ENCODE peak calls at places on chromosomes 6 and 20, in four cellular contexts. F, O, E and Q are unnamed samples.

GRCh38 chr6:116596815-116597214 is 19.5 kb upstream of the RSPH4A start:
- DNase-seq in F (no peak), E (peak; percentile 42), O (peak; percentile 31), Q (peak; percentile 29)

GRCh38 chr20:48578397-48579098 is 249.3 kb downstream of the PREX1 start:
- DNase-seq in F (no peak), E (no peak), O (peak; percentile 56), Q (no peak)

GRCh38 chr20:46160661-46161060 is 42.5 kb downstream of the CD40 start:
- DNase-seq in F (no peak), O (no peak), E (no peak), Q (no peak)

GRCh38 chr6:15036690-15037245 is 209.1 kb upstream of the JARID2 start:
- DNase-seq in E (no peak), O (peak; percentile 92), F (peak; percentile 46), Q (no peak)

GRCh38 chr6:75349262-75349984 is 64.8 kb upstream of the TMEM30A start:
- DNase-seq in O (peak; percentile 89), F (peak; percentile 60), E (peak; percentile 13), Q (peak; percentile 68)

GRCh38 chr6:130307752-130308361 is 58.0 kb upstream of the TMEM200A start:
- DNase-seq in F (no peak), O (no peak), E (peak; percentile 91), Q (no peak)

GRCh38 chr6:22785036-22785435 is 215.7 kb downstream of the HDGFL1 start:
- DNase-seq in F (no peak), E (peak; percentile 38), O (peak; percentile 11), Q (peak; percentile 52)

GRCh38 chr6:73032586-73032985 is 192.7 kb downstream of the KHDC1L start:
- DNase-seq in E (peak; percentile 26), F (no peak), O (no peak), Q (no peak)

GRCh38 chr6:105994522-105995402 is 91.4 kb upstream of the PRDM1 start:
- DNase-seq in O (peak; percentile 83), F (peak; percentile 72), E (peak; percentile 78), Q (peak; percentile 67)

GRCh38 chr20:2453792-2454191 is 16.8 kb downstream of the SNRPB start:
- DNase-seq in F (no peak), E (no peak), O (no peak), Q (no peak)

GRCh38 chr20:47198254-47198671 is 158.2 kb downstream of the ZMYND8 start:
- DNase-seq in E (peak; percentile 34), F (no peak), O (no peak), Q (no peak)

GRCh38 chr20:46057856-46058655 is 29.0 kb downstream of the SLC12A5 start:
- DNase-seq in O (peak; percentile 83), E (peak; percentile 47), F (peak; percentile 79), Q (peak; percentile 45)

GRCh38 chr6:136846046-136846445 is 23.7 kb downstream of the PEX7 start:
- DNase-seq in E (peak; percentile 80), O (peak; percentile 70), F (no peak), Q (peak; percentile 32)

GRCh38 chr6:150293423-150294280 is 75.2 kb upstream of the IYD start:
- DNase-seq in F (no peak), O (no peak), E (peak; percentile 74), Q (no peak)

GRCh38 chr6:24933868-24934401 is 1.8 kb downstream of the RIPOR2 start:
- DNase-seq in O (peak; percentile 88), E (no peak), F (peak; percentile 70), Q (no peak)

GRCh38 chr20:57582432-57583288 is 21.8 kb downstream of the PCK1 start:
- DNase-seq in E (peak; percentile 64), O (peak; percentile 56), F (peak; percentile 55), Q (no peak)

GRCh38 chr20:34512955-34513419 is 3.2 kb upstream of the DYNLRB1 start:
- DNase-seq in O (no peak), F (no peak), E (no peak), Q (no peak)

GRCh38 chr6:15327271-15327670 is 81.4 kb downstream of the JARID2 start:
- DNase-seq in F (no peak), E (no peak), O (no peak), Q (no peak)

GRCh38 chr6:42340516-42340915 is 111.2 kb downstream of the TRERF1 start:
- DNase-seq in E (no peak), F (no peak), O (no peak), Q (no peak)

GRCh38 chr20:36243726-36244125 is 7.4 kb downstream of the AAR2 start:
- DNase-seq in O (no peak), E (no peak), F (no peak), Q (no peak)

GRCh38 chr6:36120979-36121706 is 9.2 kb upstream of the MAPK13 start:
- DNase-seq in E (no peak), F (no peak), O (peak; percentile 47), Q (no peak)

GRCh38 chr6:63305278-63305677 is 14.5 kb downstream of the LGSN start:
- DNase-seq in F (no peak), O (no peak), E (peak; percentile 3), Q (no peak)

GRCh38 chr6:18823782-18824386 is 436.7 kb downstream of the RNF144B start:
- DNase-seq in E (peak; percentile 1), O (peak; percentile 80), F (peak; percentile 67), Q (no peak)

GRCh38 chr6:33344771-33345697 is 27.5 kb upstream of the ZBTB22 start:
- DNase-seq in E (peak; percentile 81), F (peak; percentile 63), O (peak; percentile 84), Q (peak; percentile 63)

GRCh38 chr6:70763754-70764153 is 96.1 kb downstream of the SMAP1 start:
- DNase-seq in O (peak; percentile 23), F (no peak), E (peak; percentile 18), Q (no peak)

GRCh38 chr20:63148696-63149095 is 67.2 kb downstream of the YTHDF1 start:
- DNase-seq in F (no peak), O (no peak), E (no peak), Q (no peak)

GRCh38 chr20:32071395-32072167 is 19.5 kb downstream of the HCK start:
- DNase-seq in O (no peak), E (no peak), F (no peak), Q (no peak)

GRCh38 chr6:5274231-5274630 is 12.9 kb downstream of the FARS2 start:
- DNase-seq in O (no peak), F (no peak), E (no peak), Q (no peak)

GRCh38 chr6:143040018-143040417 is 20.7 kb upstream of the AIG1 start:
- DNase-seq in O (no peak), E (no peak), F (no peak), Q (no peak)

GRCh38 chr20:13012886-13013285 is 4.1 kb downstream of the SPTLC3 start:
- DNase-seq in E (no peak), F (no peak), O (no peak), Q (peak; percentile 24)

GRCh38 chr6:105326838-105327745 is 75.8 kb downstream of the PREP start:
- DNase-seq in F (no peak), O (peak; percentile 16), E (peak; percentile 83), Q (no peak)

GRCh38 chr6:41644297-41644879 is 6.1 kb downstream of the MDFI start:
- DNase-seq in F (no peak), E (no peak), O (peak; percentile 67), Q (no peak)

GRCh38 chr6:166621114-166621540 is 5.9 kb downstream of the RPS6KA2 start:
- DNase-seq in F (peak; percentile 59), O (peak; percentile 52), E (no peak), Q (no peak)
- H3K4me1 ChIP-seq in F (peaks cover 4% of the 10 kb centered on the region), O (peaks cover 4% of the 10 kb centered on the region), E (peaks cover 34% of the 10 kb centered on the region), Q (peaks cover 2% of the 10 kb centered on the region)

GRCh38 chr6:47187883-47188587 is 121.7 kb downstream of the TNFRSF21 start:
- DNase-seq in E (peak; percentile 69), O (no peak), F (no peak), Q (no peak)

GRCh38 chr6:47182291-47182957 is 127.3 kb downstream of the TNFRSF21 start:
- DNase-seq in E (no peak), F (no peak), O (no peak), Q (no peak)

GRCh38 chr6:47188588-47189021 is 121.1 kb downstream of the TNFRSF21 start:
- DNase-seq in O (peak; percentile 90), F (no peak), E (peak; percentile 78), Q (no peak)

GRCh38 chr6:47181681-47182080 is 128.0 kb downstream of the TNFRSF21 start:
- DNase-seq in E (no peak), O (no peak), F (no peak), Q (no peak)

GRCh38 chr6:47187108-47187507 is 122.6 kb downstream of the TNFRSF21 start:
- DNase-seq in O (no peak), E (no peak), F (no peak), Q (no peak)
- H2BK5ac ChIP-seq in O (no peak overlapping the region), E (no peak overlapping the region), F (no peak overlapping the region), Q (no peak overlapping the region)

DNA sequence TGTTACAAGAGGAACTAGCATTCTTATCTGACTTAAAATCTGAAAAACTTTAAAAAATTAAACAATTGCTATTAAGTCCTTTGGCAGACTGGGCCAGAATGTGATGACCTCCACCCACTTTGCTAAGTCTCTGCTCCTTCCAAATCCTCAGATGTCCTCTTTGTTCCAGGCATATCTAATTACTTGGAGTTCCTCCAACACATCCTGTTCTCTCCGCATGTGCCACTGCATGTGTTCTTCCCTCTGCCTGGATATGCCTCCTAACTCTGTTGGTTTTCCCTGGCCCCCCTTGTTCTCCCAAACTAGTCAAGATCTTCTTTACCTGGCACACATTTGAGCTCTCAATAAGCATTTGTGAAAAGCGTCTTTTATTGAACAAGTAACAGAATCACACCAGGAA is 23.1 kb downstream of the ELOVL2 start:
- DNase-seq in F (no peak), O (no peak), E (no peak), Q (no peak)
- H3K23ac ChIP-seq in F (no peak overlapping the region), O (no peak overlapping the region), E (no peak overlapping the region), Q (no peak overlapping the region)

GRCh38 chr20:37293301-37293943 is 4.0 kb downstream of the MANBAL start:
- DNase-seq in E (no peak), F (no peak), O (no peak), Q (no peak)
- H3K4me1 ChIP-seq in E (peaks cover 20% of the 10 kb centered on the region), F (no peaks in the 10 kb centered on the region), O (peaks cover 3% of the 10 kb centered on the region), Q (peaks cover 9% of the 10 kb centered on the region)

GRCh38 chr6:166764473-166765233 is 137.6 kb upstream of the RPS6KA2 start:
- DNase-seq in O (no peak), E (no peak), F (peak; percentile 12), Q (no peak)
- H2BK5ac ChIP-seq in O (no peak overlapping the region), E (no peak overlapping the region), F (no peak overlapping the region), Q (no peak overlapping the region)

DNA sequence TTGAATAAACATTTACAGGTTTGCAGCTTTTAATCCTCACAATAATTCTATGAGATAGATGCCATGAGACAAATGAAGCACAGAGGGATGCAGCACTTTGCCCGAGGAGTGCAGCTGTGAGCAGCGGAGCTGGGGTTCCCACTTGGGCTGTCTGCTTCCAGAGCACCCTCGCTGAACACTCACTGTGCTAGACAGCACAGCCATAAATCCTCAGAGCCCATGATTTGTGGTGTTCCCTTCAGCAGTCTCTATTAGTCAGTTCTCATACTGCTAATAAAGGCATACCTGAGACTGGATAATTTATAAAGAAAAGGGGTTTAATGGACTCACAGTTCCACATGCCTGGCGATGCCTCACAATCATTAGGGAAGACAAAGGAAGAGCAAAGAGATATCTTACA is 25.2 kb upstream of the CTAGE9 start:
- DNase-seq in F (no peak), E (no peak), O (no peak), Q (no peak)
- H3K23ac ChIP-seq in F (no peak overlapping the region), E (no peak overlapping the region), O (no peak overlapping the region), Q (no peak overlapping the region)